ENCODE peak calls at places on chromosomes 1 and 21, in six cellular contexts. M is HFF-Myc, P is heart right ventricle, H is epithelial cell of esophagus, B is HCT116, K is Karpas-422. T is an unnamed sample.

GRCh38 chr1:227253065-227253464 is 65.2 kb downstream of the CDC42BPA start:
- DNase-seq in H (no peak), B (no peak), P (no peak), K (no peak), M (no peak), T (no peak)

GRCh38 chr1:103109291-103109920 is 1.1 kb upstream of the COL11A1 start:
- DNase-seq in B (no peak), M (no peak), K (no peak), P (no peak), H (no peak), T (no peak)

GRCh38 chr1:210918893-210919292 is 215.1 kb downstream of the KCNH1 start:
- DNase-seq in P (no peak), B (no peak), M (no peak), H (no peak), K (no peak), T (no peak)

GRCh38 chr1:206582537-206583460 is 29.5 kb downstream of the EIF2D start:
- DNase-seq in K (no peak), H (no peak), B (no peak), P (no peak), M (no peak), T (no peak)

GRCh38 chr1:95084317-95085176 is 11.8 kb upstream of the ALG14 start:
- DNase-seq in H (peak), K (peak), P (no peak), B (peak), M (peak), T (no peak)

GRCh38 chr21:41318218-41318617 is 1.6 kb downstream of the FAM3B start:
- DNase-seq in K (no peak), M (no peak), H (no peak), B (no peak), P (no peak), T (no peak)

GRCh38 chr1:172359531-172359991 is 60.9 kb upstream of the C1orf105 start:
- DNase-seq in M (peak), B (no peak), H (peak), P (no peak), K (no peak), T (no peak)

GRCh38 chr1:60705026-60705425 is 377.3 kb upstream of the NFIA start:
- DNase-seq in P (no peak), B (no peak), M (no peak), H (no peak), K (no peak), T (no peak)

GRCh38 chr1:41482001-41482765 is 2.3 kb downstream of the EDN2 start:
- DNase-seq in H (peak), M (no peak), K (no peak), P (no peak), B (no peak), T (no peak)

GRCh38 chr1:229268505-229268904 is 2.4 kb upstream of the RAB4A start:
- DNase-seq in P (no peak), M (no peak), H (peak), K (no peak), B (no peak), T (no peak)

GRCh38 chr1:80540149-80540548 is 1260.6 kb upstream of the ADGRL2 start:
- DNase-seq in P (no peak), M (no peak), B (no peak), H (no peak), K (no peak), T (no peak)

GRCh38 chr1:161307230-161307768 is 2.5 kb downstream of the MPZ start:
- DNase-seq in M (peak), K (peak), B (no peak), P (peak), H (no peak), T (peak)

GRCh38 chr1:88079036-88079435 is 605.0 kb upstream of the PKN2 start:
- DNase-seq in B (peak), K (no peak), P (no peak), H (peak), M (no peak), T (no peak)

GRCh38 chr1:156368889-156369684 is at the start of gene RHBG:
- DNase-seq in H (peak), B (no peak), P (no peak), M (no peak), K (no peak), T (no peak)

GRCh38 chr1:8340456-8340855 is 22.5 kb downstream of the SLC45A1 start:
- DNase-seq in K (no peak), B (no peak), P (no peak), M (no peak), H (no peak), T (no peak)

GRCh38 chr1:116012716-116013115 is 36.4 kb downstream of the SLC22A15 start:
- DNase-seq in K (no peak), B (no peak), P (no peak), H (no peak), M (no peak), T (no peak)

GRCh38 chr1:38858833-38859560 is 575 bp downstream of the RRAGC start:
- DNase-seq in P (peak), B (peak), K (peak), H (peak), M (no peak), T (no peak)

GRCh38 chr1:84887261-84887934 is 5.6 kb downstream of the LPAR3 start:
- DNase-seq in B (no peak), M (no peak), K (no peak), P (no peak), H (peak), T (peak)

GRCh38 chr21:26461500-26461899 is 111.6 kb downstream of the CYYR1 start:
- DNase-seq in M (no peak), B (no peak), K (no peak), P (no peak), H (peak), T (no peak)

GRCh38 chr1:157025856-157026255 is 19.7 kb downstream of the ARHGEF11 start:
- DNase-seq in K (no peak), H (no peak), B (no peak), P (no peak), M (no peak), T (no peak)

GRCh38 chr21:36716387-36716786 is 17.5 kb downstream of the SIM2 start:
- DNase-seq in B (no peak), H (no peak), M (no peak), K (no peak), P (no peak), T (no peak)

GRCh38 chr1:115706774-115707425 is 61.6 kb downstream of the CASQ2 start:
- DNase-seq in M (no peak), P (no peak), H (peak), B (peak), K (peak), T (peak)

GRCh38 chr1:214550339-214551051 is 907 bp downstream of the PTPN14 start:
- DNase-seq in B (no peak), H (no peak), K (no peak), M (no peak), P (peak), T (no peak)

GRCh38 chr21:29018540-29018939 is 609 bp downstream of the RWDD2B start:
- DNase-seq in B (no peak), H (peak), M (no peak), K (peak), P (no peak), T (no peak)

GRCh38 chr1:27760411-27760810 is 12.6 kb upstream of the STX12 start:
- DNase-seq in M (no peak), B (no peak), H (no peak), K (no peak), P (no peak), T (no peak)

GRCh38 chr1:156262461-156263287 is 14.8 kb upstream of the PAQR6 start:
- DNase-seq in M (no peak), P (no peak), B (no peak), H (peak), K (no peak), T (no peak)

GRCh38 chr1:41754540-41754939 is 164.2 kb downstream of the HIVEP3 start:
- DNase-seq in H (no peak), B (no peak), M (no peak), K (peak), P (no peak), T (no peak)

GRCh38 chr21:46264046-46264689 is 21.2 kb downstream of the MCM3AP start:
- DNase-seq in P (no peak), M (no peak), K (no peak), B (no peak), H (no peak), T (no peak)

GRCh38 chr1:38784452-38785284 is 74.9 kb downstream of the RRAGC start:
- DNase-seq in B (no peak), H (no peak), K (no peak), M (no peak), P (no peak), T (no peak)

GRCh38 chr1:234149217-234149616 is 224.0 kb upstream of the COA6 start:
- DNase-seq in K (no peak), P (no peak), B (no peak), H (peak), M (no peak), T (no peak)
- H3K4me3 ChIP-seq in K (no peak), P (no peak), B (no peak), H (no peak), M (no peak), T (no peak)

DNA sequence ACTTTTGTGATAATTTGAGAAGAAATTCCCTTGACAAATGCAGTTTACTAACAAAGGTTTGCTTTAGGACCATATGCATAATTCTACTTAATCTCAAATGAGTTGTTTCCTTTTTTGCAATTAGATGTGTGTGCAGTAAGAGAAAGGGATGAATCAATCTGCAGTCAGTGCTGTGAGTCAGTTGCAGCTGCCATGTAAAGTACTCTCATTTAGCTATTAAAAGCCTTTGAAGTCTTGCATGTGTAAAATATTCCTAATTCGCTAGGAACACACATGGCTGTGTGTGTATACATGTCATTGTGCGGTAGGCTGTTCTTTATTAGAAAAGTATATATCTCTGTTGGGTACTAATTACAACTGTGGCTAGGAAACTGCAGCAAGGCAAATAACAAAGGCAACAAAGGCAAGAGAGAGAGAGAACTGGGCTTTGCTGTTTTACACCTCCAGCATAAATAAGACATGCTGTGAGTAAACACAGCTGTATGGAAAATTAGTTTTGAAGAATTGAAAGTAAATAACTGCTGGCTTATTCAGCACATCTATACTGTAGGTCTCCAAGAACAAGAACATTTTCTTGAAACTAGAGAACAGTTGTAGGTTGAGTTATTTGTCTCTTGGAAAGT is 41.7 kb downstream of the EPB41 start:
- DNase-seq in B (no peak), H (peak), K (no peak), P (no peak), M (no peak), T (no peak)
- H3K4me3 ChIP-seq in B (no peak), H (no peak), K (no peak), P (no peak), M (no peak), T (no peak)

GRCh38 chr1:109274533-109275476 is 8.1 kb downstream of the PSRC1 start:
- DNase-seq in H (peak), P (no peak), B (peak), M (no peak), K (no peak), T (no peak)
- H3K4me3 ChIP-seq in H (peak), P (no peak), B (peak), M (no peak), K (no peak), T (no peak)

DNA sequence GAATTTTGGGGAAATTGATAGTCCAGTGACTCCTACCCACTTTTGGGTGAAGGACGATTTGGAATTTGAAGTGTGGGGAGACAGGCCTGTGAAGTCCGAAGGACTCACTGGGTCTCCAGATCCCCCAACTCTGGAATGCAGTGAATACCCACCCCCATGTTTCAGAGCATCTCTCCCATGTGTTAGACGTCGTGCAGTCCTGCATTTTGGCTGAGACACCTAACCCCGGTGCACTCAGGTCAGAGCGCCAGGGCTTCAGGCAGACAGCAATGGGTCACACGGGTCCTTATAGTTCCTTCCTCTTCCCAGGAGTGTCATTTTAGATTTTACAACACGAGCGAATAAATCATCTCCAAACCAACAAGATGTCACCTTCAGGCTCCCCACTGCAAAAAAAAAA is 5.1 kb downstream of the PRRX1 start:
- DNase-seq in M (no peak), K (no peak), H (no peak), B (no peak), P (no peak), T (no peak)
- H3K4me3 ChIP-seq in M (peak), K (no peak), H (no peak), B (no peak), P (peak), T (peak)

DNA sequence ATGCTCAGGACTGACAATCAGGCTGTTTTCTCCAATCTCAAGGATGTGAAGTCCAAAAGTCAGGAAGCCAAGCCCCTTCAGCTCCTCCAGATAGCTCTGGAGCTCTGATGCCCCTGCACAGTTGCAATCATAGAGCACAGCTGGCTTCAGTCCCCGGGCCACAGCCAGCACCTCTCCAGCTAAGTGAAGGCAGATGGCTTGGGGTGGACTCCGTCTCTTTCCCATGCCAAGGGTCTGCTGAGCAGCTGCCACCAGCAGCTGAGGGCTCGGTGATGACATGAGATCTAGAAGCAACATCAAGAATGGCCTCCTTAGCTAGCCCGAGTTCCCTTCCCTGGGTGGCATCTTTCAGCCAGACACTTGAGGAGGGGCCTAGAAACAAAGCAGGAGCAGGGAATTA is 1.0 kb downstream of the C1orf74 start:
- DNase-seq in K (no peak), H (peak), B (no peak), P (no peak), M (no peak), T (no peak)
- H3K4me3 ChIP-seq in K (peak), H (no peak), B (peak), P (peak), M (peak), T (peak)